ENCODE peak calls at places on chromosomes 1 and 21, in nine cellular contexts. I is heart left ventricle, U is PC-3, P is psoas muscle, K is IMR-90, J is lung, Q is Karpas-422, C is prostate gland, B is tibial artery. X is an unnamed sample. For H3K4me1, the result is how much of the 10 kb centered on the place peaks cover.

GRCh38 chr1:18951818-18952391 is 4.6 kb downstream of the IFFO2 start:
- DNase-seq in I (no peak), U (no peak), P (no peak), K (no peak), J (no peak), Q (no peak), C (no peak), B (no peak), X (no peak)

GRCh38 chr1:62088439-62088838 is 106.2 kb upstream of the L1TD1 start:
- DNase-seq in I (no peak), U (no peak), P (no peak), K (no peak), J (no peak), Q (no peak), C (no peak), B (no peak), X (no peak)

GRCh38 chr1:177830531-177830930 is 139.3 kb downstream of the SEC16B start:
- DNase-seq in I (no peak), U (no peak), P (no peak), K (no peak), J (no peak), Q (peak), C (no peak), B (no peak), X (no peak)

GRCh38 chr1:165917166-165917565 is 89.8 kb downstream of the UCK2 start:
- DNase-seq in I (no peak), U (no peak), P (no peak), K (no peak), J (no peak), Q (no peak), C (no peak), B (no peak), X (peak)

GRCh38 chr1:225534135-225534534 is 106.3 kb upstream of the LBR start:
- DNase-seq in I (no peak), U (no peak), P (no peak), K (no peak), J (no peak), Q (no peak), C (no peak), B (no peak), X (no peak)

GRCh38 chr1:15173863-15174614 is 20.5 kb downstream of the TMEM51 start:
- DNase-seq in I (no peak), U (no peak), P (no peak), K (no peak), J (no peak), Q (no peak), C (no peak), B (no peak), X (no peak)

GRCh38 chr1:112714313-112715263 is 544 bp downstream of the PPM1J start:
- DNase-seq in I (peak), U (peak), P (peak), K (no peak), J (no peak), Q (peak), C (no peak), B (no peak), X (peak)

GRCh38 chr1:162168261-162168660 is 98.8 kb downstream of the NOS1AP start:
- DNase-seq in I (no peak), U (peak), P (no peak), K (no peak), J (no peak), Q (no peak), C (peak), B (no peak), X (no peak)

GRCh38 chr1:195958131-195958530 is 650.1 kb downstream of the KCNT2 start:
- DNase-seq in I (no peak), U (no peak), P (no peak), K (no peak), J (no peak), Q (no peak), C (no peak), B (no peak), X (no peak)

GRCh38 chr1:983736-984475 is 2.0 kb upstream of the PERM1 start:
- DNase-seq in I (peak), U (peak), P (peak), K (no peak), J (no peak), Q (peak), C (no peak), B (no peak), X (no peak)

GRCh38 chr1:10730985-10731384 is 65.5 kb downstream of the CASZ1 start:
- DNase-seq in I (no peak), U (peak), P (no peak), K (peak), J (no peak), Q (no peak), C (no peak), B (no peak), X (no peak)

GRCh38 chr1:225523214-225523613 is 95.4 kb upstream of the LBR start:
- DNase-seq in I (no peak), U (no peak), P (no peak), K (no peak), J (no peak), Q (no peak), C (no peak), B (no peak), X (no peak)

GRCh38 chr1:20137604-20138003 is 1.5 kb upstream of the PLA2G2F start:
- DNase-seq in I (no peak), U (peak), P (no peak), K (no peak), J (no peak), Q (no peak), C (no peak), B (peak), X (no peak)

GRCh38 chr1:205750683-205751651 is 985 bp upstream of the NUCKS1 start:
- DNase-seq in I (no peak), U (no peak), P (no peak), K (no peak), J (no peak), Q (peak), C (no peak), B (no peak), X (no peak)

GRCh38 chr1:56137829-56138505 is 441.4 kb downstream of the PLPP3 start:
- DNase-seq in I (no peak), U (peak), P (no peak), K (peak), J (no peak), Q (no peak), C (no peak), B (no peak), X (no peak)

GRCh38 chr1:90340604-90341003 is 345.7 kb downstream of the ZNF326 start:
- DNase-seq in I (no peak), U (no peak), P (no peak), K (no peak), J (no peak), Q (no peak), C (no peak), B (no peak), X (no peak)

GRCh38 chr1:201593200-201593828 is 54.4 kb downstream of the NAV1 start:
- DNase-seq in I (no peak), U (peak), P (peak), K (peak), J (peak), Q (no peak), C (no peak), B (peak), X (no peak)

GRCh38 chr21:45572231-45572630 is 30.0 kb upstream of the SLC19A1 start:
- DNase-seq in I (no peak), U (no peak), P (no peak), K (no peak), J (no peak), Q (no peak), C (no peak), B (peak), X (no peak)

GRCh38 chr1:76154213-76154956 is 79.8 kb downstream of the ST6GALNAC3 start:
- DNase-seq in I (peak), U (peak), P (peak), K (peak), J (peak), Q (peak), C (peak), B (peak), X (peak)

GRCh38 chr1:58783090-58783992 is 506 bp downstream of the JUN start:
- DNase-seq in I (peak), U (peak), P (peak), K (peak), J (peak), Q (peak), C (peak), B (peak), X (peak)

GRCh38 chr21:41973427-41973831 is 19.6 kb upstream of the C2CD2 start:
- DNase-seq in I (peak), U (peak), P (no peak), K (no peak), J (no peak), Q (no peak), C (no peak), B (no peak), X (no peak)

GRCh38 chr1:3011631-3012510 is 9.4 kb upstream of the ACTRT2 start:
- DNase-seq in I (no peak), U (no peak), P (peak), K (no peak), J (no peak), Q (no peak), C (no peak), B (peak), X (no peak)

GRCh38 chr1:41102208-41102607 is 80.7 kb upstream of the SLFNL1 start:
- DNase-seq in I (peak), U (peak), P (peak), K (peak), J (peak), Q (no peak), C (peak), B (peak), X (peak)

GRCh38 chr1:47992720-47993119 is 4.5 kb downstream of the TRABD2B start:
- DNase-seq in I (no peak), U (no peak), P (peak), K (no peak), J (no peak), Q (no peak), C (no peak), B (peak), X (no peak)

GRCh38 chr21:27246741-27247140 is 279.9 kb upstream of the ADAMTS5 start:
- DNase-seq in I (no peak), U (peak), P (no peak), K (peak), J (no peak), Q (no peak), C (no peak), B (no peak), X (no peak)

GRCh38 chr1:43147625-43148319 is 24.3 kb downstream of the EBNA1BP2 start:
- DNase-seq in I (peak), U (peak), P (peak), K (peak), J (peak), Q (no peak), C (peak), B (no peak), X (peak)

GRCh38 chr1:59199147-59199546 is 97.7 kb upstream of the FGGY start:
- DNase-seq in I (no peak), U (no peak), P (no peak), K (no peak), J (no peak), Q (no peak), C (no peak), B (no peak), X (no peak)

GRCh38 chr1:942864-943533 is 16.1 kb downstream of the NOC2L start:
- DNase-seq in I (no peak), U (no peak), P (no peak), K (peak), J (peak), Q (peak), C (no peak), B (no peak), X (no peak)

GRCh38 chr21:32782698-32783097 is 11.1 kb upstream of the PAXBP1 start:
- DNase-seq in I (no peak), U (no peak), P (no peak), K (no peak), J (no peak), Q (no peak), C (no peak), B (no peak), X (no peak)

GRCh38 chr21:45417951-45418300 is 13.0 kb downstream of the COL18A1 start:
- DNase-seq in I (no peak), U (no peak), P (peak), K (no peak), J (no peak), Q (no peak), C (no peak), B (peak), X (no peak)

GRCh38 chr21:44802396-44803153 is 955 bp upstream of the UBE2G2 start:
- DNase-seq in I (no peak), U (peak), P (no peak), K (no peak), J (no peak), Q (peak), C (no peak), B (no peak), X (no peak)

GRCh38 chr1:25799758-25800537 is at the start of gene SELENON:
- DNase-seq in I (peak), U (peak), P (peak), K (peak), J (peak), Q (peak), C (no peak), B (peak), X (peak)

GRCh38 chr1:182974792-182975191 is 21.8 kb upstream of the SHCBP1L start:
- DNase-seq in I (no peak), U (no peak), P (no peak), K (no peak), J (no peak), Q (peak), C (no peak), B (no peak), X (no peak)

GRCh38 chr1:14934867-14935266 is 218.7 kb upstream of the TMEM51 start:
- DNase-seq in I (peak), U (no peak), P (no peak), K (no peak), J (no peak), Q (no peak), C (no peak), B (no peak), X (no peak)

GRCh38 chr1:78114034-78114956 is 68.5 kb downstream of the GIPC2 start:
- DNase-seq in I (no peak), U (peak), P (peak), K (peak), J (peak), Q (peak), C (peak), B (no peak), X (peak)

DNA sequence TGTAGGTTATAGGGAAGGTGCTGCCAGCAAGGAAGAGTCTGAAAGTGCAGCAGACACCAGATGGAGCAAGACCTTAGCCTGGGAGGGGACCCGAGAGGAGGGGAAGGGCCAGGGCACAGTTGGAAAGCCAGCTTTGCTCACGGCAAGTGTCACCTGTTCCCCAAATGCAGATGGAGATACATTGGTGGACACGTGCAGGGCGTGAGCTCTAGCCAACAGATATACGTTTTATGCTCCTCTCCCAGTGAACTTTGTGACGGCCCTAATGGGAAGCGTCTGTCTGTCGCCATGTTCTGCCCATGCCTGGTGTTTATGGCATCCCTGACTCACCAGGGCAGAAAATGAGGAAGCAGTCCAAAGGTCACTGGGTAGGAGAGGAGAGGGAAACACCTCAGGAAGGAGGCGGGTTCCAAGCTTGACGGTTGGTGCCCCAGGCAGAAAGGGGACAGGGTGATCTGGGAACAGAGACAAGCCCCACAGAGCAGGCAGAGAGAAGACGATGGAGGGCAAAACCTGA is 7.6 kb downstream of the GPA33 start:
- DNase-seq in I (no peak), U (peak), P (no peak), K (no peak), J (peak), Q (no peak), C (no peak), B (no peak), X (no peak)
- H3K4me3 ChIP-seq in I (no peak), U (peak), P (no peak), K (no peak), J (no peak), Q (no peak), C (no peak), B (no peak), X (no peak)

GRCh38 chr1:192552619-192553225 is 22.9 kb upstream of the RGS1 start:
- DNase-seq in I (no peak), U (no peak), P (no peak), K (no peak), J (no peak), Q (no peak), C (no peak), B (no peak), X (no peak)

GRCh38 chr1:192554904-192555303 is 20.7 kb upstream of the RGS1 start:
- DNase-seq in I (no peak), U (no peak), P (no peak), K (no peak), J (no peak), Q (no peak), C (no peak), B (no peak), X (no peak)

GRCh38 chr1:192557841-192558595 is 17.6 kb upstream of the RGS1 start:
- DNase-seq in I (no peak), U (no peak), P (no peak), K (peak), J (no peak), Q (no peak), C (no peak), B (no peak), X (no peak)

GRCh38 chr1:192553741-192554140 is 21.8 kb upstream of the RGS1 start:
- DNase-seq in I (no peak), U (no peak), P (no peak), K (no peak), J (no peak), Q (no peak), C (no peak), B (no peak), X (no peak)

DNA sequence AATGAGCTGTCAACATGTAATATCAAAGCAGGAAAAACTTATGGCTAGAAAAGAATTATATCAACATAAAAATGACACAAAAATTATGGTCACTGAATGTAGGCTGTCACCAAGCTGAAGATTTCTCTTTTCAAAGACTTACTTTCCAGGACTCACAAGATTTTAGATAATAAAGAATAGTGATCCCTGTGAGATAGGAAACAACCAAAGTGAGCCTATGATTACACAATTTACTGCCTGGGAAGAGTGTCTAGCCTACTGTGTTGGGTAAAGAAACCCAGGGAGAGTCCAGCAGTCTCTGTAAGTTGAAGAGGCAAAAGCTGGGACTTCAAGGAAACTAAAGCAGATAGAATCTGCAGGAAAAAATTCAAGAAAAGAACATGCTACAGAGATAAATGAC is 20.2 kb upstream of the RGS1 start:
- DNase-seq in I (no peak), U (no peak), P (no peak), K (no peak), J (no peak), Q (no peak), C (no peak), B (no peak), X (no peak)
- H3K4me1 ChIP-seq in I (under half), U (under half), P (under half), K (under half), J (under half), Q (under half), C (under half), B (under half), X (under half)

GRCh38 chr1:88730995-88731394 is 46.9 kb downstream of the PKN2 start:
- DNase-seq in I (no peak), U (no peak), P (no peak), K (no peak), J (no peak), Q (no peak), C (no peak), B (no peak), X (no peak)
- H3K27ac ChIP-seq in I (peak), U (peak), P (peak), K (no peak), J (no peak), Q (peak), C (no peak), B (peak), X (peak)

GRCh38 chr1:151714820-151715725 is 1.5 kb downstream of the CELF3 start:
- DNase-seq in I (no peak), U (no peak), P (no peak), K (no peak), J (no peak), Q (no peak), C (no peak), B (no peak), X (no peak)
- H3K4me3 ChIP-seq in I (no peak), U (no peak), P (no peak), K (no peak), J (no peak), Q (no peak), C (no peak), B (no peak), X (no peak)

DNA sequence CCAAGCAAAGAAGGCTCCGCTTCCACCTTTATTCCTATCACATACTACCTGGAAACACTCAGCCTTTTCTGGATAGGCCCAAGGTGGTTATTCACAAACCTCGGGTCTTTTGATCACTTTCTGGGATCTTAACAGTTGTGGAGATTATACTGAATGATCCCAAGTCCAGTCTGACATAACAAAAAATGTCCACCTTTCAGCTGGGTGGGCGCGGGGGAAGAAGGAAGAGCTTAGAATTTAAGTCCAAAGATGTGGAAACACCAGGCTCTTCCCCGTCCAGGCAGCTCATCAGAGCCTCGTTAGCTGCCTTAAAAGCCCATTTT is 338 bp upstream of the C1orf53 start:
- DNase-seq in I (no peak), U (no peak), P (no peak), K (no peak), J (no peak), Q (no peak), C (no peak), B (no peak), X (no peak)
- H3K4me1 ChIP-seq in I (under half), U (under half), P (under half), K (under half), J (under half), Q (under half), C (under half), B (under half), X (under half)

GRCh38 chr1:160658956-160659255 is 12.1 kb upstream of the SLAMF1 start:
- DNase-seq in I (no peak), U (no peak), P (no peak), K (no peak), J (no peak), Q (no peak), C (no peak), B (no peak), X (no peak)
- H3K27ac ChIP-seq in I (no peak), U (no peak), P (no peak), K (no peak), J (no peak), Q (no peak), C (no peak), B (no peak), X (no peak)

GRCh38 chr21:37009740-37010341 is 3.3 kb downstream of the RIPPLY3 start:
- DNase-seq in I (peak), U (peak), P (peak), K (peak), J (peak), Q (peak), C (peak), B (peak), X (peak)
- H3K4me3 ChIP-seq in I (peak), U (peak), P (peak), K (peak), J (no peak), Q (peak), C (no peak), B (no peak), X (peak)

GRCh38 chr1:54338479-54338878 is 67.7 kb downstream of the SSBP3 start:
- DNase-seq in I (no peak), U (no peak), P (no peak), K (peak), J (no peak), Q (no peak), C (no peak), B (no peak), X (no peak)
- H3K4me1 ChIP-seq in I (half or more), U (under half), P (half or more), K (under half), J (under half), Q (under half), C (under half), B (under half), X (under half)

X was measured in ascending aorta.